ENCODE peak calls at places on chromosomes 11 and 22, in five cellular contexts. L, P, I, Y and T are unnamed samples.

GRCh38 chr11:12199231-12199948 is 89.0 kb downstream of the MICAL2 start:
- DNase-seq in I (no peak), P (no peak), L (no peak), Y (peak; percentile 50), T (no peak)

GRCh38 chr22:37559901-37560681 is at the start of gene CDC42EP1:
- DNase-seq in P (no peak), I (peak; percentile 54), Y (peak; percentile 73), L (peak; percentile 87), T (no peak)

GRCh38 chr11:107840120-107840479 is 18.5 kb downstream of the SLC35F2 start:
- DNase-seq in P (peak; percentile 10), Y (no peak), I (no peak), L (no peak), T (no peak)

GRCh38 chr22:19721486-19722172 is 1.7 kb upstream of the GP1BB start:
- DNase-seq in I (no peak), Y (no peak), P (no peak), L (no peak), T (no peak)

GRCh38 chr11:120632579-120632978 is 121.0 kb downstream of the GRIK4 start:
- DNase-seq in P (no peak), Y (peak; percentile 1), I (no peak), L (no peak), T (no peak)

GRCh38 chr22:49934891-49935557 is 16.6 kb downstream of the CRELD2 start:
- DNase-seq in L (no peak), I (no peak), Y (peak; percentile 90), P (peak; percentile 72), T (no peak)

GRCh38 chr11:10302744-10303557 is 1.9 kb upstream of the ADM start:
- DNase-seq in L (peak; percentile 87), I (peak; percentile 67), Y (peak; percentile 94), P (peak; percentile 77), T (peak; percentile 88)

GRCh38 chr11:108405706-108406105 is 61.6 kb downstream of the C11orf65 start:
- DNase-seq in I (peak; percentile 32), Y (no peak), L (no peak), P (no peak), T (no peak)

GRCh38 chr22:35630387-35630793 is 13.3 kb upstream of the MB start:
- DNase-seq in P (no peak), I (peak; percentile 68), Y (no peak), L (no peak), T (no peak)

GRCh38 chr11:36312593-36312990 is 16.5 kb downstream of the PRR5L start:
- DNase-seq in I (peak; percentile 90), Y (no peak), P (no peak), L (no peak), T (no peak)

GRCh38 chr11:118217575-118217974 is 7.2 kb downstream of the JAML start:
- DNase-seq in I (no peak), L (no peak), Y (no peak), P (no peak), T (no peak)

GRCh38 chr22:48874956-48875355 is 952.7 kb downstream of the BRD1 start:
- DNase-seq in Y (peak; percentile 13), L (no peak), P (no peak), I (no peak), T (no peak)

GRCh38 chr11:501683-502287 is 5.3 kb downstream of the RNH1 start:
- DNase-seq in Y (no peak), P (no peak), I (no peak), L (peak; percentile 71), T (peak; percentile 62)

GRCh38 chr11:61447601-61448551 is 18.0 kb downstream of the SDHAF2 start:
- DNase-seq in L (no peak), Y (no peak), I (no peak), P (peak; percentile 37), T (no peak)

GRCh38 chr22:38243007-38243775 is 29.6 kb downstream of the TMEM184B start:
- DNase-seq in Y (no peak), L (no peak), I (no peak), P (no peak), T (no peak)

GRCh38 chr11:64253481-64253880 is 2.2 kb downstream of the PLCB3 start:
- DNase-seq in I (peak; percentile 44), Y (no peak), P (no peak), L (no peak), T (no peak)

GRCh38 chr22:19361501-19362103 is 69.9 kb downstream of the HIRA start:
- DNase-seq in Y (no peak), L (no peak), I (no peak), P (no peak), T (no peak)

GRCh38 chr11:11263238-11264030 is 89.6 kb downstream of the CSNK2A3 start:
- DNase-seq in I (peak; percentile 15), P (no peak), Y (no peak), L (no peak), T (no peak)

GRCh38 chr11:44637477-44637876 is 72.0 kb downstream of the CD82 start:
- DNase-seq in Y (no peak), L (no peak), I (no peak), P (no peak), T (no peak)

GRCh38 chr11:70477607-70478006 is 79.3 kb downstream of the CTTN start:
- DNase-seq in I (no peak), P (no peak), L (no peak), Y (peak; percentile 22), T (no peak)

GRCh38 chr11:70073881-70074371 is 4.2 kb upstream of the ANO1 start:
- DNase-seq in L (peak; percentile 62), Y (no peak), P (no peak), I (peak; percentile 57), T (no peak)

GRCh38 chr11:27795955-27796861 is 96.0 kb upstream of the BDNF start:
- DNase-seq in L (no peak), P (no peak), Y (no peak), I (no peak), T (no peak)

GRCh38 chr11:94740975-94741707 is 27.0 kb upstream of the AMOTL1 start:
- DNase-seq in I (peak; percentile 87), L (no peak), P (no peak), Y (peak; percentile 50), T (no peak)

GRCh38 chr11:111541209-111542061 is 915 bp downstream of the LAYN start:
- DNase-seq in L (peak; percentile 77), I (no peak), Y (peak; percentile 60), P (peak; percentile 26), T (peak; percentile 81)
- H3K4me3 ChIP-seq in L (peak overlapping the region; percentile 82), I (no peak overlapping the region), Y (peak overlapping the region; percentile 71), P (peak overlapping the region; percentile 60), T (peak overlapping the region; percentile 83)

GRCh38 chr11:62546937-62547625 is 475 bp upstream of the AHNAK start:
- DNase-seq in P (no peak), L (no peak), Y (no peak), I (peak; percentile 77), T (no peak)
- H3K27ac ChIP-seq in P (peak overlapping the region; percentile 99), L (peak overlapping the region; percentile 100), Y (peak overlapping the region; percentile 97), I (peak overlapping the region; percentile 94), T (peak overlapping the region; percentile 96)

DNA sequence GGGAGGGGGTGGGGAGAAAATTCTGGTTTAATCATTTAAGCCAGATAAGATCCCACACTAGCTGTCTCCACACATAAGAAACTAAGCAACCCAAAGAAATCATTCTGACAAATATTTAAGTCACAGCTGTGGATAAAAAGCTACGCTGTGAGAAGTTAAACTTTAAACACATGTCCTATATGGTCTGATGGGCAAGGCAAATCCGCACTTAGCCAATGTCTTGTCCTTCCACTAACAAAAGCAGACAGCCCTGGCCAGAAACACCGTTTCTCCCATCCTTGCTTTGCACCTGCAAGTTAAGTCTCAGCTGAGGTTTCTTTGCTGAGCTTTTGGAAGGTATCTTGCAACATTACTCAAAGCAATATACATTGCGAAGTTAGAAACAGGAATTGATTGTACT is 68.0 kb downstream of the ETS1 start:
- DNase-seq in L (no peak), Y (no peak), P (no peak), I (peak; percentile 37), T (no peak)
- H3K4me3 ChIP-seq in L (peak overlapping the region; percentile 82), Y (peak overlapping the region; percentile 71), P (peak overlapping the region; percentile 89), I (peak overlapping the region; percentile 77), T (peak overlapping the region; percentile 86)

GRCh38 chr22:27984723-27985122 is 65.7 kb upstream of the PITPNB start:
- DNase-seq in Y (no peak), P (peak; percentile 56), I (no peak), L (peak; percentile 33), T (no peak)

GRCh38 chr22:27982106-27982505 is 63.0 kb upstream of the PITPNB start:
- DNase-seq in I (no peak), P (no peak), Y (no peak), L (peak; percentile 66), T (no peak)

GRCh38 chr22:27984001-27984695 is 65.1 kb upstream of the PITPNB start:
- DNase-seq in Y (no peak), L (peak; percentile 49), P (no peak), I (no peak), T (no peak)

GRCh38 chr22:27983361-27983791 is 64.3 kb upstream of the PITPNB start:
- DNase-seq in L (peak; percentile 63), P (no peak), Y (no peak), I (no peak), T (no peak)

GRCh38 chr22:27982630-27983180 is 63.6 kb upstream of the PITPNB start:
- DNase-seq in L (peak; percentile 68), P (no peak), I (no peak), Y (no peak), T (no peak)
- H3K27ac ChIP-seq in L (no peak overlapping the region), P (no peak overlapping the region), I (no peak overlapping the region), Y (no peak overlapping the region), T (no peak overlapping the region)

GRCh38 chr22:29956680-29957079 is 73.7 kb downstream of the MTMR3 start:
- DNase-seq in L (no peak), P (no peak), I (no peak), Y (no peak), T (no peak)
- H3K4me3 ChIP-seq in L (no peak overlapping the region), P (no peak overlapping the region), I (no peak overlapping the region), Y (no peak overlapping the region), T (no peak overlapping the region)

DNA sequence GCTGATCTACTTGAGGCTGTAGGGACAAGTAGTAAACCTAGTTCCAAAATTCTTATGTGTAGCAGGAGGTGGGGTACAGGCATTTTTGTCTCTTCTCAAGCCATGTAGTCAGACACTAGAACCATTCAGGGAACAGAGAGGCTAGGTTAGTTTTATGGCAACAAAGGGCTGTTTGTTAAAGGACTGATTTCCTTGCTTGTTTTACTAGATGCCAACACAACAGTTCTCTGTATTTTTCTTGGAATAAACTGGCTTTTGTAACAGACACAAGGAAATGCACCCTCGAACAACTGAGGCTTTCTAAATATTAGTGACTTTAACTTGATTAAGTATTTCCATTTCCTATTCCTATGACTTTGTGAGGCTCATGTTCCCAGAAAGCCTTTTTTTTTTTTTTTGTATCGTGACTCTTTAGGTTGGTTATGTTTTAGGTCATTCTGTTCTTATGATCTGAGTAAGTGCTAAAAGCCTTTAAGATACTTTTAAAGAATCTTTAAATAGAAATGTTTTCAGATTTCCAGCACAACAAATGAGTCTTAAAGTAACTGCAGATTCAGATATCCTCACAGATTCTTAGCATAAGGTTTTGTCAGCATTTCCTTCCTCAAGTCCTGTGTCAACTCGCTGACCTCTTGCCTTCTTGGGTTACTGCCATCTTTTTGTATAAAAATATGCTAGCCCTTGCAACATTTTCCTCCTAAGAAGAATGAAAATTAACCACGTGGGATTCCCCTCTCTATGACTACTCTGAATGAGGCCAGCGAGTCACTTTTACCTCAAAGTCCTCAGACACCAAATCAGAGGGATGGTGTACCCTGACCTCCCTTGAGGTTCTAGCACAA is 92.5 kb downstream of the CCDC83 start:
- DNase-seq in L (no peak), Y (no peak), P (no peak), I (peak; percentile 65), T (no peak)
- H3K27ac ChIP-seq in L (peak overlapping the region; percentile 75), Y (peak overlapping the region; percentile 64), P (peak overlapping the region; percentile 46), I (no peak overlapping the region), T (peak overlapping the region; percentile 73)